ENCODE peak calls at places on chromosome 1, in six cellular contexts. One of them, this sample, is unnamed.

GRCh38 chr1:232367293-232367692 is 262.6 kb downstream of the SIPA1L2 start:
- DNase-seq in NCI-H774: no peak
- DNase-seq in endothelial cell of umbilical vein: no peak
- DNase-seq in HTR-8/SVneo: no peak
- DNase-seq in activated CD8-positive, alpha-beta memory T cell treated with anti-CD3 and anti-CD28 coated beads, Interleukin-2, amount 50 U/mL, for 48 hours: no peak
- DNase-seq in cardiac muscle cell: no peak
- DNase-seq in this sample: no peak

GRCh38 chr1:94237291-94238226 is at the start of gene ARHGAP29:
- DNase-seq in endothelial cell of umbilical vein: peak
- DNase-seq in cardiac muscle cell: peak
- DNase-seq in HTR-8/SVneo: peak
- DNase-seq in NCI-H774: peak
- DNase-seq in activated CD8-positive, alpha-beta memory T cell treated with anti-CD3 and anti-CD28 coated beads, Interleukin-2, amount 50 U/mL, for 48 hours: peak
- DNase-seq in this sample: peak

GRCh38 chr1:209094384-209094783 is 489.1 kb upstream of the CAMK1G start:
- DNase-seq in activated CD8-positive, alpha-beta memory T cell treated with anti-CD3 and anti-CD28 coated beads, Interleukin-2, amount 50 U/mL, for 48 hours: no peak
- DNase-seq in cardiac muscle cell: no peak
- DNase-seq in NCI-H774: no peak
- DNase-seq in endothelial cell of umbilical vein: no peak
- DNase-seq in HTR-8/SVneo: no peak
- DNase-seq in this sample: no peak

GRCh38 chr1:180626711-180627110 is 5.1 kb upstream of the XPR1 start:
- DNase-seq in cardiac muscle cell: no peak
- DNase-seq in NCI-H774: no peak
- DNase-seq in HTR-8/SVneo: no peak
- DNase-seq in activated CD8-positive, alpha-beta memory T cell treated with anti-CD3 and anti-CD28 coated beads, Interleukin-2, amount 50 U/mL, for 48 hours: no peak
- DNase-seq in endothelial cell of umbilical vein: no peak
- DNase-seq in this sample: no peak

GRCh38 chr1:102902045-102902444 is 206.3 kb downstream of the COL11A1 start:
- DNase-seq in activated CD8-positive, alpha-beta memory T cell treated with anti-CD3 and anti-CD28 coated beads, Interleukin-2, amount 50 U/mL, for 48 hours: no peak
- DNase-seq in cardiac muscle cell: no peak
- DNase-seq in HTR-8/SVneo: no peak
- DNase-seq in NCI-H774: no peak
- DNase-seq in endothelial cell of umbilical vein: no peak
- DNase-seq in this sample: no peak

GRCh38 chr1:154556422-154556821 is 2.0 kb downstream of the UBE2Q1 start:
- DNase-seq in NCI-H774: no peak
- DNase-seq in activated CD8-positive, alpha-beta memory T cell treated with anti-CD3 and anti-CD28 coated beads, Interleukin-2, amount 50 U/mL, for 48 hours: no peak
- DNase-seq in endothelial cell of umbilical vein: no peak
- DNase-seq in cardiac muscle cell: peak
- DNase-seq in HTR-8/SVneo: no peak
- DNase-seq in this sample: no peak

GRCh38 chr1:112840631-112841624 is 115.1 kb downstream of the SLC16A1 start:
- DNase-seq in cardiac muscle cell: peak
- DNase-seq in activated CD8-positive, alpha-beta memory T cell treated with anti-CD3 and anti-CD28 coated beads, Interleukin-2, amount 50 U/mL, for 48 hours: no peak
- DNase-seq in endothelial cell of umbilical vein: peak
- DNase-seq in HTR-8/SVneo: no peak
- DNase-seq in NCI-H774: no peak
- DNase-seq in this sample: no peak

GRCh38 chr1:25874209-25874608 is 1.3 kb downstream of the PAQR7 start:
- DNase-seq in HTR-8/SVneo: no peak
- DNase-seq in activated CD8-positive, alpha-beta memory T cell treated with anti-CD3 and anti-CD28 coated beads, Interleukin-2, amount 50 U/mL, for 48 hours: no peak
- DNase-seq in cardiac muscle cell: no peak
- DNase-seq in NCI-H774: no peak
- DNase-seq in endothelial cell of umbilical vein: no peak
- DNase-seq in this sample: no peak

GRCh38 chr1:57137980-57138379 is 172.2 kb upstream of the C8B start:
- DNase-seq in cardiac muscle cell: no peak
- DNase-seq in HTR-8/SVneo: no peak
- DNase-seq in NCI-H774: no peak
- DNase-seq in endothelial cell of umbilical vein: no peak
- DNase-seq in activated CD8-positive, alpha-beta memory T cell treated with anti-CD3 and anti-CD28 coated beads, Interleukin-2, amount 50 U/mL, for 48 hours: no peak
- DNase-seq in this sample: no peak

This sample was measured in A673.